ENCODE peak calls at places on chromosomes 12 and 14, in six cellular contexts. W is suprapubic skin, M is IMR-90, P is uterus, N is body of pancreas, R is stomach. D is an unnamed sample. For H3K27me3 and H3K4me1, the result is how much of the 10 kb centered on the place peaks cover.

GRCh38 chr14:58918066-58918465 is 270.4 kb upstream of the DAAM1 start:
- DNase-seq in W (no peak), M (peak), P (no peak), N (no peak), R (no peak), D (no peak)

GRCh38 chr12:95380997-95381786 is 92.8 kb upstream of the METAP2 start:
- DNase-seq in W (no peak), M (no peak), P (no peak), N (no peak), R (no peak), D (no peak)

GRCh38 chr14:77027538-77028383 is 747 bp downstream of the IRF2BPL start:
- DNase-seq in W (peak), M (peak), P (peak), N (peak), R (peak), D (peak)

GRCh38 chr14:23349156-23349845 is 3.4 kb downstream of the SLC22A17 start:
- DNase-seq in W (no peak), M (no peak), P (no peak), N (no peak), R (no peak), D (no peak)

GRCh38 chr12:104415308-104415980 is 41.3 kb upstream of the CHST11 start:
- DNase-seq in W (no peak), M (no peak), P (no peak), N (no peak), R (no peak), D (no peak)

GRCh38 chr14:106518054-106518943 is 991.9 kb downstream of the TMEM121 start:
- DNase-seq in W (no peak), M (no peak), P (peak), N (peak), R (peak), D (peak)

GRCh38 chr12:129136694-129137325 is 283.5 kb downstream of the GLT1D1 start:
- DNase-seq in W (no peak), M (no peak), P (no peak), N (no peak), R (no peak), D (no peak)

GRCh38 chr12:29734748-29735147 is 49.0 kb downstream of the TMTC1 start:
- DNase-seq in W (no peak), M (no peak), P (no peak), N (no peak), R (no peak), D (no peak)

GRCh38 chr14:105710119-105711057 is 184.0 kb downstream of the TMEM121 start:
- DNase-seq in W (no peak), M (no peak), P (no peak), N (no peak), R (no peak), D (peak)

GRCh38 chr14:49194067-49194466 is 392.1 kb downstream of the RPS29 start:
- DNase-seq in W (no peak), M (no peak), P (no peak), N (no peak), R (no peak), D (no peak)

GRCh38 chr14:95515523-95516517 is 630 bp downstream of the SYNE3 start:
- DNase-seq in W (peak), M (peak), P (peak), N (peak), R (peak), D (peak)

GRCh38 chr12:88310666-88311065 is 168.6 kb downstream of the TMTC3 start:
- DNase-seq in W (no peak), M (no peak), P (no peak), N (no peak), R (no peak), D (no peak)

GRCh38 chr12:21823581-21823980 is 49.1 kb upstream of the KCNJ8 start:
- DNase-seq in W (peak), M (no peak), P (peak), N (peak), R (no peak), D (no peak)

GRCh38 chr12:18998343-18999270 is 130.9 kb upstream of the PLEKHA5 start:
- DNase-seq in W (no peak), M (peak), P (no peak), N (no peak), R (no peak), D (no peak)

GRCh38 chr14:104291123-104292000 is 153.0 kb downstream of the KIF26A start:
- DNase-seq in W (peak), M (no peak), P (no peak), N (peak), R (no peak), D (peak)

GRCh38 chr12:80895240-80895639 is 42.5 kb downstream of the LIN7A start:
- DNase-seq in W (no peak), M (no peak), P (no peak), N (no peak), R (no peak), D (no peak)

GRCh38 chr14:100554082-100554677 is 33.0 kb downstream of the BEGAIN start:
- DNase-seq in W (no peak), M (no peak), P (peak), N (no peak), R (peak), D (peak)

GRCh38 chr12:112456029-112456428 is 37.3 kb downstream of the PTPN11 start:
- DNase-seq in W (no peak), M (no peak), P (no peak), N (no peak), R (no peak), D (no peak)

DNA sequence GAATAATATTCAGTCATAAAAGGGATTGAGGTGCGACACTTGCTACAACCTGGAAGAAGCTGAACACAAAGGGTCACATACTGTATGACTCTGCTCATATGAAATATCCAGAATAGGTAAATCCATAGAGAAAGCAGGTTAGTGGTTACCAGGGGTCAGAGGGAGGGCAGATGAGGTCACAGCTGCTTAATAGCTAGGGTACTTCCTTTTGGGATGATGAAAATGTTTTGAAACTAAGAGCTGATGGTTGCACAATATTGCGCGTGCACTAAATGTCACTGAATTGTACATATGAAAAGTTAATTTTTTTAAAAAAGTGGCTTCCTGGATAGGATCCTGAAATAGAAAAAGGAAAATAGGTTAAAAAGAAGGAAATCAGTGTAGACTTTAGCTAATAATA is 23.8 kb downstream of the NEUROD4 start:
- DNase-seq in W (no peak), M (no peak), P (no peak), N (no peak), R (no peak), D (no peak)
- H3K27me3 ChIP-seq in W (under half), M (under half), P (under half), N (under half), R (under half), D (under half)

DNA sequence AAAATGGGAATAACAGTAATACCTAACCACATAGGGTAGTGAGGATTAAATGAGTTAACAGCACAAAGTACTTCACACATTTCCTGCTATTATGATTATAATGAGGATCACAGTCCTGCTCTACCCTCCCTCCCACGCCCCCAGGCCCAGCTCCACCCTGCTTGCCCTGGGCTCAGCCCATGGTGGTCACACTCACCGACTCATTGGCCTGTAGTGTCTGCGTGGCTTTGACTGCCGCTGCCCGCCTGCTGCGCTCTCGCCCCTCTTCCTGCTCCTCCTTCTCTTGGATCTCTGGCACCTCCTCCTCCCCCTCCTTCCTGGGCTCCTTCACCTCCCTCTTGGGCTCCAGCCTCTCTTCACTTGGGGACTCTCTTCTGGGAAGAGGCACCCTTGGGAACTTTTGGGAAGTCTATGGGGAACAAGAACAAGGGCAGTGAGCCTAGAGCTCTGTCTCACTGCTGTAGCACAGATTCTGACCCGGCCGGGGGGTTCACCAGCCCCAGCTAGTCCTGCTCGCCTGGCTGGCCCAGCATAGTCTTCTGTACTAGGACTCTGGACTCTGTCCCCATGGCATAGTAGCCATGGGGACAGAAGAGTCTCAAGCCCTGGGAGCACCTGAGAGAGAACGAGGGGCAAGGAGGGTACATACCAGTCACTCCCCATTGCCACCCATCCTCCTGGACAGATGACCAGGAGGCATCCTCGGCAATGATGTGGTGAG is 7.1 kb upstream of the PNMA1 start:
- DNase-seq in W (no peak), M (no peak), P (no peak), N (no peak), R (no peak), D (no peak)
- H3K4me1 ChIP-seq in W (under half), M (under half), P (under half), N (under half), R (half or more), D (under half)

DNA sequence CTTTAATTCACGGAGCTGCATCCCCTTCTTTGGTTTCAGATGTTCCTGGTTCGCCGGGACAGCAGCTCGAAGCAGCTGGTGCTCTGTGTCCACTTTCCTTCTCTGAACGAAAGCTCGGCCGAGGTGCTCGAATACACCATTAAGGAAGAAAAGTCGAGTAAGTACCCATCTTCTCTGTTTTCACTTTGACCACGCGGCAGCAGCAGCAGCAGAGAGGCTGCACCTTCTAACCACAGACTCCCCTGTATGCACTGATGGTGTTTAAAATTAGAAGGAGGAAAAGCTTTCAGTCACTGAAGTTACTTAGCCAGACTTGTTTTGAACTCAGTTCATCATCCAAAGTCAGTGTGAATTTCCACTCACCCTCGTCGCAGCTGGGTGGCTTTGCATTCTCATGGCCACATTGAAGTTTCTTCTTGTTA is 63.8 kb downstream of the RIN3 start:
- DNase-seq in W (no peak), M (no peak), P (no peak), N (no peak), R (no peak), D (no peak)
- TF ChIP-seq POLR2A in W (no peak), M (no peak), P (no peak), N (no peak), R (no peak), D (no peak)

GRCh38 chr12:113515082-113515856 is 43.6 kb upstream of the LHX5 start:
- DNase-seq in W (no peak), M (no peak), P (no peak), N (no peak), R (no peak), D (no peak)
- H3K27me3 ChIP-seq in W (half or more), M (under half), P (under half), N (under half), R (under half), D (under half)

DNA sequence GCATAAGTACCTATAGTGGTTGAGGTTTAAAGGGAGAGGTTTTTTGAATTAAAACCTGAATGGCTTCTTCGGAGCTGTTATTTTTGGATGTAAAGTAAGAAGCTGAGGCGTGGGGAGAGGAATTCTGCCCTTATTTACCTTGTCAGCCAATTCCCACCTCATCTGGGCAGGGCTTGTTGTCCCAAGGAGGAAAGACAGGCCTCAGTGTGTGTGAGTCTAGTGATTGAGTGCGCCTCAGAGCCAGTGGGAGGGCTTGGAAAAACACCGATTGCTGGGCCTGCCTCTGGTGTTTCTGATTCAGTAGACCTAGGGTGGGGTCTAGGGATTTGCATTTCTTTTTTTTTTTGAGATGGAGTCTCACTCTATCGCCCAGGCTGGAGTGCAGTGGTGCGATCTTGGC is 70.0 kb upstream of the REP15 start:
- DNase-seq in W (no peak), M (no peak), P (no peak), N (no peak), R (no peak), D (no peak)
- H3K4me1 ChIP-seq in W (under half), M (under half), P (under half), N (under half), R (under half), D (under half)

GRCh38 chr12:55966408-55967281 is at the start of gene CDK2:
- DNase-seq in W (peak), M (peak), P (peak), N (peak), R (peak), D (peak)
- TF ChIP-seq POLR2A in W (peak), M (peak), P (peak), N (peak), R (no peak), D (peak)

GRCh38 chr12:53969588-53970259 is 3.2 kb upstream of the HOXC11 start:
- DNase-seq in W (no peak), M (no peak), P (no peak), N (no peak), R (no peak), D (no peak)
- H3K27me3 ChIP-seq in W (half or more), M (half or more), P (under half), N (under half), R (half or more), D (half or more)

D was measured in upper lobe of left lung.